ENCODE peak calls at places on chromosome 19, in nine cellular contexts. A is stimulated activated CD8-positive, alpha-beta memory T cell treated with anti-CD3 and anti-CD28 coated beads, Interleukin-15, amount 100 ng/mL, for 1 hour; L is fibroblast of mammary gland; O is stimulated activated CD4-positive, alpha-beta T cell treated with anti-CD3 and anti-CD28 coated beads, Interleukin-1b, Interleukin-23, amount 100 ng/mL, for 1 hour; J is anterior cingulate cortex; C is progenitor cell of endocrine pancreas; B is psoas muscle; P is A549; X is activated CD4-positive, alpha-beta T cell treated with anti-CD3 and anti-CD28 coated beads, Interleukin-2, amount 10 ng/mL, durations not matched to agents 7 days and 5 days. K is an unnamed sample.

GRCh38 chr19:21321996-21322395 is 7.2 kb downstream of the ZNF708 start:
- DNase-seq in A (no peak), L (peak; percentile 23), O (no peak), J (no peak), C (no peak), B (no peak), P (no peak), X (no peak), K (no peak)

GRCh38 chr19:43318796-43319314 is 34.6 kb upstream of the CD177 start:
- DNase-seq in A (no peak), L (no peak), O (no peak), J (no peak), C (no peak), B (no peak), P (no peak), X (no peak), K (no peak)

GRCh38 chr19:6220385-6221191 is 59.2 kb downstream of the MLLT1 start:
- DNase-seq in A (no peak), L (peak; percentile 71), O (no peak), J (no peak), C (no peak), B (peak; percentile 82), P (no peak), X (no peak), K (no peak)

GRCh38 chr19:48812094-48812929 is 1.5 kb upstream of the BCAT2 start:
- DNase-seq in A (peak; percentile 13), L (peak; percentile 59), O (peak; percentile 35), J (no peak), C (peak; percentile 65), B (peak; percentile 93), P (peak; percentile 66), X (peak; percentile 62), K (peak; percentile 98)

GRCh38 chr19:5718579-5719273 is 1.2 kb downstream of the LONP1 start:
- DNase-seq in A (no peak), L (peak; percentile 75), O (no peak), J (no peak), C (no peak), B (no peak), P (no peak), X (peak; percentile 56), K (no peak)

GRCh38 chr19:42032428-42032827 is 37.6 kb downstream of the GRIK5 start:
- DNase-seq in A (no peak), L (no peak), O (no peak), J (no peak), C (no peak), B (no peak), P (no peak), X (no peak), K (no peak)

GRCh38 chr19:18895038-18895827 is 725 bp downstream of the CERS1 start:
- DNase-seq in A (no peak), L (peak; percentile 34), O (no peak), J (peak; percentile 69), C (peak; percentile 65), B (peak; percentile 57), P (peak; percentile 66), X (no peak), K (peak; percentile 72)

GRCh38 chr19:36060430-36060829 is 5.7 kb downstream of the WDR62 start:
- DNase-seq in A (no peak), L (peak; percentile 61), O (no peak), J (no peak), C (no peak), B (peak; percentile 31), P (peak; percentile 90), X (peak; percentile 12), K (peak; percentile 68)

GRCh38 chr19:2549701-2550191 is 73.8 kb downstream of the GADD45B start:
- DNase-seq in A (no peak), L (peak; percentile 94), O (no peak), J (peak; percentile 15), C (no peak), B (peak; percentile 82), P (no peak), X (no peak), K (no peak)

GRCh38 chr19:17289489-17289888 is 7.8 kb downstream of the ANKLE1 start:
- DNase-seq in A (no peak), L (peak; percentile 93), O (peak; percentile 7), J (no peak), C (peak; percentile 63), B (peak; percentile 75), P (peak; percentile 89), X (peak; percentile 30), K (peak; percentile 91)

GRCh38 chr19:8158411-8159074 is 9.2 kb upstream of the FBN3 start:
- DNase-seq in A (peak; percentile 10), L (peak; percentile 80), O (no peak), J (peak; percentile 14), C (peak; percentile 38), B (no peak), P (peak; percentile 51), X (peak; percentile 75), K (no peak)

GRCh38 chr19:45568732-45569131 is 15.9 kb downstream of the OPA3 start:
- DNase-seq in A (no peak), L (peak; percentile 98), O (no peak), J (no peak), C (no peak), B (no peak), P (peak; percentile 56), X (no peak), K (no peak)

GRCh38 chr19:55809381-55810058 is 22.3 kb downstream of the NLRP11 start:
- DNase-seq in A (no peak), L (peak; percentile 57), O (peak; percentile 2), J (no peak), C (no peak), B (peak; percentile 27), P (peak; percentile 48), X (peak; percentile 14), K (no peak)

GRCh38 chr19:16386619-16387240 is 62.1 kb downstream of the KLF2 start:
- DNase-seq in A (no peak), L (peak; percentile 64), O (no peak), J (peak; percentile 7), C (no peak), B (no peak), P (peak; percentile 35), X (peak; percentile 75), K (peak; percentile 65)

GRCh38 chr19:34556500-34556899 is 74.9 kb downstream of the WTIP start:
- DNase-seq in A (no peak), L (peak; percentile 77), O (no peak), J (no peak), C (no peak), B (no peak), P (no peak), X (peak; percentile 12), K (no peak)

GRCh38 chr19:1591421-1592022 is 1.1 kb downstream of the MBD3 start:
- DNase-seq in A (no peak), L (no peak), O (no peak), J (no peak), C (no peak), B (no peak), P (no peak), X (no peak), K (no peak)

K was measured in D721Med.